ENCODE peak calls at places on chromosomes 13 and 19, in seven cellular contexts. K, S, O, R, C, L and Z are unnamed samples.

GRCh38 chr19:55283548-55284393 is at the start of gene BRSK1:
- DNase-seq in K (peak; percentile 58), C (no peak), O (peak; percentile 74), R (peak; percentile 91), L (no peak), S (peak; percentile 50), Z (no peak)

GRCh38 chr13:51453959-51454703 is 1.3 kb upstream of the INTS6 start:
- DNase-seq in S (no peak), C (peak; percentile 36), O (no peak), L (no peak), R (peak; percentile 23), K (peak; percentile 22), Z (peak; percentile 25)

GRCh38 chr19:40005670-40006272 is 8.9 kb downstream of the ZNF546 start:
- DNase-seq in L (no peak), O (no peak), R (no peak), S (no peak), K (no peak), C (no peak), Z (no peak)

GRCh38 chr13:41013834-41014233 is 5.3 kb downstream of the ELF1 start:
- DNase-seq in K (no peak), L (no peak), C (no peak), R (no peak), S (no peak), O (no peak), Z (no peak)

GRCh38 chr13:30196025-30196424 is 111.3 kb downstream of the KATNAL1 start:
- DNase-seq in R (peak; percentile 54), C (no peak), K (no peak), S (no peak), L (no peak), O (peak; percentile 38), Z (no peak)

GRCh38 chr19:46482645-46483044 is 11.3 kb upstream of the PNMA8A start:
- DNase-seq in C (no peak), K (no peak), S (no peak), O (no peak), R (no peak), L (no peak), Z (no peak)

GRCh38 chr13:107650081-107650701 is 565.1 kb downstream of the LIG4 start:
- DNase-seq in C (no peak), L (no peak), K (peak; percentile 43), R (peak; percentile 80), O (no peak), S (peak; percentile 24), Z (peak; percentile 48)

GRCh38 chr13:102846261-102847015 is 606 bp downstream of the ERCC5 start:
- DNase-seq in O (no peak), C (peak; percentile 2), R (no peak), L (no peak), S (peak; percentile 47), K (peak; percentile 24), Z (peak; percentile 30)

GRCh38 chr13:76846363-76846762 is 39.8 kb downstream of the KCTD12 start:
- DNase-seq in C (no peak), L (no peak), O (no peak), K (no peak), S (no peak), R (no peak), Z (no peak)